ENCODE peak calls at places on chromosomes 1 and 21, in ten cellular contexts. K, U, Q, D, V, Z, W, A, R and S are unnamed samples.

GRCh38 chr1:182111496-182111895 is 50.0 kb upstream of the ZNF648 start:
- DNase-seq in Q (peak), K (no peak), U (no peak), Z (no peak), V (no peak), A (no peak), D (peak), W (no peak), R (no peak), S (no peak)

GRCh38 chr1:13535227-13535626 is 21.4 kb upstream of the LRRC38 start:
- DNase-seq in K (no peak), Z (no peak), V (no peak), W (no peak), Q (no peak), R (no peak), D (no peak), A (no peak), U (no peak), S (no peak)

GRCh38 chr1:158140871-158141270 is 39.8 kb upstream of the CD1D start:
- DNase-seq in W (no peak), U (no peak), K (no peak), D (no peak), Z (no peak), A (no peak), R (no peak), Q (no peak), V (no peak), S (no peak)

GRCh38 chr1:183243190-183244065 is 57.4 kb downstream of the LAMC2 start:
- DNase-seq in W (peak), R (no peak), Z (no peak), A (peak), U (no peak), V (no peak), Q (no peak), K (no peak), D (no peak), S (no peak)

GRCh38 chr1:21489146-21489545 is 20.1 kb upstream of the ALPL start:
- DNase-seq in Q (no peak), D (no peak), W (no peak), Z (no peak), V (no peak), R (no peak), U (no peak), K (no peak), A (no peak), S (no peak)

GRCh38 chr1:12067900-12068821 is 5.1 kb downstream of the TNFRSF8 start:
- DNase-seq in Q (no peak), D (peak), A (peak), U (peak), K (no peak), V (no peak), W (no peak), Z (no peak), R (peak), S (peak)

GRCh38 chr1:184563308-184563707 is 176.5 kb downstream of the C1orf21 start:
- DNase-seq in D (no peak), A (peak), K (no peak), V (peak), W (no peak), Z (no peak), U (no peak), Q (peak), R (no peak), S (no peak)

GRCh38 chr1:65195495-65196417 is 47.8 kb downstream of the AK4 start:
- DNase-seq in Q (no peak), W (no peak), U (no peak), Z (no peak), V (no peak), D (no peak), R (no peak), A (peak), K (no peak), S (no peak)

GRCh38 chr21:29074007-29074376 is 544 bp upstream of the CCT8 start:
- DNase-seq in U (no peak), Q (no peak), A (no peak), D (peak), Z (no peak), W (no peak), V (no peak), R (no peak), K (no peak), S (no peak)

GRCh38 chr1:218620956-218621355 is 275.8 kb downstream of the TGFB2 start:
- DNase-seq in U (no peak), Z (no peak), Q (no peak), D (no peak), V (no peak), A (peak), K (no peak), W (no peak), R (no peak), S (no peak)

GRCh38 chr1:24536391-24536840 is 19.5 kb upstream of the NCMAP start:
- DNase-seq in Q (peak), K (no peak), D (no peak), R (no peak), W (no peak), Z (peak), V (no peak), A (no peak), U (no peak), S (no peak)

GRCh38 chr1:111505641-111506119 is 2.2 kb upstream of the ADORA3 start:
- DNase-seq in R (no peak), D (no peak), Q (no peak), Z (no peak), A (no peak), U (no peak), W (no peak), K (no peak), V (no peak), S (no peak)

GRCh38 chr1:160748182-160748876 is 9.3 kb downstream of the SLAMF7 start:
- DNase-seq in V (no peak), R (no peak), Q (no peak), A (peak), W (no peak), D (peak), K (no peak), U (no peak), Z (no peak), S (no peak)

GRCh38 chr1:160217466-160218165 is 12.4 kb downstream of the PEA15 start:
- DNase-seq in V (no peak), U (no peak), W (no peak), D (no peak), R (no peak), Q (peak), K (no peak), Z (no peak), A (peak), S (no peak)

GRCh38 chr21:34078915-34079314 is 5.5 kb downstream of the MRPS6 start:
- DNase-seq in A (no peak), K (no peak), D (no peak), R (no peak), Q (no peak), V (no peak), U (no peak), W (no peak), Z (no peak), S (no peak)